ENCODE peak calls at places on chromosomes 11 and 22, in nine cellular contexts. L is activated naive CD4-positive, alpha-beta T cell; P is NCI-H748 treated with DMSO at 0.1 percent for 48 hours; B is T-cell; G is HCEC 1CT; T is activated CD4-positive, alpha-beta T cell treated with anti-CD3 and anti-CD28 coated beads for 24 hours; J is right lobe of liver; W is M059J; N is activated gamma-delta T cell treated with anti-CD3 and anti-CD28 coated beads, Interleukin-2, amount 50 U/mL, for 16 hours. F is an unnamed sample.

GRCh38 chr11:72195921-72196320 is 4.0 kb downstream of the FOLR1 start:
- DNase-seq in L (no peak), P (no peak), B (no peak), G (no peak), T (no peak), J (no peak), W (no peak), N (no peak), F (no peak)

GRCh38 chr11:33987975-33988580 is 63.5 kb upstream of the CAPRIN1 start:
- DNase-seq in L (peak), P (peak), B (peak), G (peak), T (peak), J (peak), W (peak), N (peak), F (no peak)

GRCh38 chr11:121589946-121590537 is 137.3 kb upstream of the SORL1-AS1 start:
- DNase-seq in L (no peak), P (no peak), B (no peak), G (no peak), T (no peak), J (no peak), W (no peak), N (no peak), F (no peak)

GRCh38 chr22:29129644-29130201 is 56.9 kb downstream of the KREMEN1 start:
- DNase-seq in L (no peak), P (no peak), B (no peak), G (no peak), T (no peak), J (peak), W (no peak), N (no peak), F (no peak)

GRCh38 chr11:112858289-112859023 is 102.8 kb upstream of the NCAM1 start:
- DNase-seq in L (no peak), P (no peak), B (no peak), G (no peak), T (no peak), J (no peak), W (no peak), N (no peak), F (no peak)

GRCh38 chr22:24208012-24208749 is 26.9 kb downstream of the SUSD2 start:
- DNase-seq in L (no peak), P (no peak), B (no peak), G (peak), T (no peak), J (no peak), W (peak), N (no peak), F (no peak)

GRCh38 chr11:24348908-24349307 is 147.9 kb upstream of the LUZP2 start:
- DNase-seq in L (no peak), P (no peak), B (no peak), G (no peak), T (no peak), J (no peak), W (no peak), N (no peak), F (no peak)

GRCh38 chr11:127182586-127183203 is 182.1 kb upstream of the KIRREL3 start:
- DNase-seq in L (no peak), P (peak), B (no peak), G (no peak), T (no peak), J (no peak), W (no peak), N (no peak), F (no peak)

GRCh38 chr11:75539459-75540022 is 13.8 kb upstream of the GDPD5 start:
- DNase-seq in L (no peak), P (no peak), B (no peak), G (no peak), T (no peak), J (no peak), W (no peak), N (no peak), F (no peak)

GRCh38 chr11:20397281-20397680 is 9.8 kb downstream of the PRMT3 start:
- DNase-seq in L (no peak), P (peak), B (peak), G (peak), T (no peak), J (no peak), W (peak), N (no peak), F (no peak)